ENCODE peak calls at places on chromosomes 7 and 10, in four cellular contexts. F is HCT116, A is tibial nerve, I is stomach. L is an unnamed sample. For H3K4me1, the result is how much of the 10 kb centered on the place peaks cover.

GRCh38 chr7:142549007-142549406 is 200.3 kb upstream of the PRSS1 start:
- DNase-seq in F (no peak), A (no peak), I (no peak), L (no peak)

GRCh38 chr10:92755725-92756124 is 66.0 kb downstream of the HHEX start:
- DNase-seq in F (no peak), A (no peak), I (no peak), L (no peak)

GRCh38 chr7:132276252-132276651 is 300.0 kb downstream of the PLXNA4 start:
- DNase-seq in F (no peak), A (no peak), I (no peak), L (no peak)

GRCh38 chr7:46764100-46764941 is 817.6 kb downstream of the TNS3 start:
- DNase-seq in F (peak), A (no peak), I (peak), L (no peak)

GRCh38 chr7:30995541-30995940 is 31.8 kb downstream of the GHRHR start:
- DNase-seq in F (no peak), A (no peak), I (no peak), L (no peak)

GRCh38 chr10:30861217-30861616 is 170.4 kb downstream of the ZNF438 start:
- DNase-seq in F (no peak), A (no peak), I (no peak), L (no peak)

GRCh38 chr7:108335264-108335918 is 120.8 kb downstream of the NRCAM start:
- DNase-seq in F (no peak), A (peak), I (no peak), L (no peak)

GRCh38 chr10:79129361-79129997 is 60.7 kb downstream of the ZMIZ1 start:
- DNase-seq in F (no peak), A (no peak), I (no peak), L (no peak)

GRCh38 chr10:44017483-44018145 is 367.3 kb downstream of the CXCL12 start:
- DNase-seq in F (no peak), A (no peak), I (no peak), L (no peak)

GRCh38 chr7:80699030-80699638 is 60.7 kb downstream of the CD36 start:
- DNase-seq in F (peak), A (no peak), I (no peak), L (no peak)

GRCh38 chr7:156881676-156882075 is 11.3 kb downstream of the LMBR1 start:
- DNase-seq in F (no peak), A (no peak), I (no peak), L (no peak)

GRCh38 chr7:12244694-12245093 is 33.6 kb downstream of the TMEM106B start:
- DNase-seq in F (no peak), A (no peak), I (no peak), L (no peak)

GRCh38 chr7:122166708-122167107 is 22.7 kb upstream of the AASS start:
- DNase-seq in F (no peak), A (no peak), I (no peak), L (no peak)

GRCh38 chr10:7410800-7411670 is at the start of gene SFMBT2:
- DNase-seq in F (no peak), A (no peak), I (peak), L (peak)

GRCh38 chr7:28725911-28726310 is 232.2 kb downstream of the TRIL start:
- DNase-seq in F (no peak), A (no peak), I (no peak), L (no peak)

GRCh38 chr10:14325325-14325955 is 5.3 kb downstream of the FRMD4A start:
- DNase-seq in F (peak), A (peak), I (peak), L (peak)

GRCh38 chr7:105875505-105875904 is 894 bp downstream of the ATXN7L1 start:
- DNase-seq in F (no peak), A (no peak), I (no peak), L (no peak)

GRCh38 chr7:148700693-148701092 is 2.0 kb downstream of the CUL1 start:
- DNase-seq in F (no peak), A (no peak), I (no peak), L (no peak)

GRCh38 chr7:5681423-5681822 is 100.0 kb downstream of the RNF216 start:
- DNase-seq in F (no peak), A (no peak), I (no peak), L (no peak)

GRCh38 chr7:141072548-141073172 is 1.2 kb upstream of the TMEM178B start:
- DNase-seq in F (no peak), A (no peak), I (no peak), L (no peak)

GRCh38 chr7:99019523-99020412 is 124.1 kb downstream of the SMURF1 start:
- DNase-seq in F (no peak), A (no peak), I (peak), L (no peak)

GRCh38 chr10:43901302-43901701 is 252.6 kb upstream of the ZNF32 start:
- DNase-seq in F (no peak), A (no peak), I (no peak), L (no peak)

GRCh38 chr7:107180378-107180777 is 11.6 kb downstream of the HBP1 start:
- DNase-seq in F (peak), A (no peak), I (peak), L (peak)

GRCh38 chr7:19362099-19362498 is 216.9 kb upstream of the FERD3L start:
- DNase-seq in F (no peak), A (no peak), I (no peak), L (no peak)

GRCh38 chr10:97121084-97121483 is 64.7 kb downstream of the SLIT1 start:
- DNase-seq in F (no peak), A (no peak), I (no peak), L (no peak)

GRCh38 chr10:106819490-106819889 is 345.0 kb downstream of the SORCS1 start:
- DNase-seq in F (no peak), A (no peak), I (no peak), L (no peak)

DNA sequence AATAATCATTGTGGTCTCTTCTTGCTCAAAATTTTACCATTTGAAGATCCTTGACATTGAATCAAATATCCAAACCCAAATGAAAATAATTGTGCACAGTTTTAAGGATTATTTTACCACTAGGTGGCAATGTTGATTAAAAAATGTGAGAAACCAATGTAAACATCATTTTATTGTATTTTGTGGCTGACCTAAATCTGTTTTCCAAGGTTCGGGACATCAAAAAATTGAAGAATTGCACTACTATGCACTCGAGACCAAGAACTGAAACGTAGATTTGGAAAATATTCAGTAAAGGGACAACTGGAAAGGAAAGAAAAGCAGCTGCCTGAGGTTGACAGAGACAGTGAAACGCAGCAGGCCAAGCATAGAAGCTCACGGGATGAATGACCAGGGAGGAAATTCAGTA is 259.3 kb downstream of the SNX13 start:
- DNase-seq in F (peak), A (no peak), I (no peak), L (no peak)
- H3K4me1 ChIP-seq in F (under half), A (under half), I (under half), L (under half)

GRCh38 chr10:77603529-77603927 is 34.1 kb downstream of the KCNMA1 start:
- DNase-seq in F (no peak), A (no peak), I (peak), L (no peak)
- H3K4me1 ChIP-seq in F (under half), A (under half), I (under half), L (under half)

GRCh38 chr7:42340462-42340861 is 103.5 kb upstream of the GLI3 start:
- DNase-seq in F (no peak), A (no peak), I (no peak), L (peak)
- H3K4me1 ChIP-seq in F (under half), A (under half), I (under half), L (under half)

DNA sequence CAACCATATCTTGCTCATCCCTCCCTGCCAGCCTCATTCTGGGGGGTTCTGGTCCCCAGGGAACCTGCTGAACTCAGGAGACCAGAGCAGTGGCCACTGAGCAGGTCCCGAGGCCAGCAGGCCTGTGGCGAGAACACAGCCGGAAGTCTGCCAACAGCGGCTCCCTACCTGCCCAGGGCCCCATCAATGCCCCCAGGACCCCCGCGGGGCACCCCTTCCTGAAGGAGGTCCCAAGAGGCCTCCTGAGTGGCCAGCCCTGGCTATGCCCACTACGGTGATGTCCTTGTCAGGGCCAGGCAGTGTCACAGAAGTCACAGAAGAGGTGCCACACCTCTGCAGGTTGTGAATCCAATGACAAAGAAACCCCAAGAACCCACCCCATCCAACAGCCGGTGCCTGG is 58.9 kb downstream of the CAMK2B start:
- DNase-seq in F (no peak), A (no peak), I (no peak), L (no peak)
- H3K4me1 ChIP-seq in F (under half), A (under half), I (under half), L (under half)

GRCh38 chr10:82242778-82243177 is 367.8 kb downstream of the NRG3 start:
- DNase-seq in F (no peak), A (no peak), I (no peak), L (no peak)

GRCh38 chr10:82249141-82249540 is 374.1 kb downstream of the NRG3 start:
- DNase-seq in F (no peak), A (no peak), I (no peak), L (no peak)

GRCh38 chr10:82245906-82246305 is 370.9 kb downstream of the NRG3 start:
- DNase-seq in F (no peak), A (no peak), I (no peak), L (no peak)

GRCh38 chr10:82240408-82240807 is 365.4 kb downstream of the NRG3 start:
- DNase-seq in F (no peak), A (no peak), I (no peak), L (no peak)

GRCh38 chr10:82245157-82245556 is 370.2 kb downstream of the NRG3 start:
- DNase-seq in F (no peak), A (no peak), I (no peak), L (no peak)
- H3K4me1 ChIP-seq in F (under half), A (under half), I (under half), L (under half)

GRCh38 chr10:132446195-132446581 is 49.2 kb downstream of the PWWP2B start:
- DNase-seq in F (no peak), A (no peak), I (no peak), L (no peak)

GRCh38 chr10:132448248-132448731 is 51.3 kb downstream of the PWWP2B start:
- DNase-seq in F (peak), A (peak), I (peak), L (peak)

GRCh38 chr10:132447446-132448247 is 50.6 kb downstream of the PWWP2B start:
- DNase-seq in F (no peak), A (no peak), I (peak), L (no peak)

GRCh38 chr10:132445516-132446194 is 48.7 kb downstream of the PWWP2B start:
- DNase-seq in F (no peak), A (no peak), I (no peak), L (no peak)

GRCh38 chr10:132446661-132447445 is 49.9 kb downstream of the PWWP2B start:
- DNase-seq in F (peak), A (no peak), I (peak), L (peak)
- H3K4me1 ChIP-seq in F (half or more), A (under half), I (under half), L (under half)